ENCODE peak calls at places on chromosomes 6 and 20, in ten cellular contexts. E is CD8-positive, alpha-beta T cell; J is AG04450; L is H1; R is tibial nerve; I is GM12865; K is hepatocyte; W is endodermal cell; Y is GM06990; Z is astrocyte of the cerebellum. U is an unnamed sample.

GRCh38 chr6:126337323-126337722 is 2.6 kb upstream of the CENPW start:
- DNase-seq in Y (no peak), E (no peak), J (peak; percentile 10), R (no peak), L (no peak), Z (no peak), I (no peak), W (no peak), K (peak; percentile 26), U (no peak)

GRCh38 chr6:41462980-41463930 is 82.9 kb upstream of the FOXP4 start:
- DNase-seq in L (no peak), Z (no peak), R (peak; percentile 60), J (peak; percentile 30), I (peak; percentile 69), K (peak; percentile 77), E (no peak), Y (no peak), W (no peak), U (peak; percentile 38)

GRCh38 chr20:51516855-51517254 is 25.7 kb downstream of the NFATC2 start:
- DNase-seq in K (no peak), L (no peak), Y (no peak), Z (no peak), J (no peak), I (no peak), W (no peak), E (no peak), R (no peak), U (no peak)

GRCh38 chr6:147949981-147950622 is 392.5 kb upstream of the SASH1 start:
- DNase-seq in Z (no peak), E (no peak), W (no peak), Y (no peak), J (no peak), L (no peak), R (no peak), I (no peak), K (no peak), U (no peak)

GRCh38 chr20:3842332-3842930 is 4.2 kb upstream of the MAVS start:
- DNase-seq in R (no peak), L (no peak), K (no peak), I (no peak), Y (no peak), J (no peak), Z (no peak), W (no peak), E (no peak), U (no peak)

GRCh38 chr20:63123326-63123725 is 92.6 kb downstream of the YTHDF1 start:
- DNase-seq in J (no peak), E (no peak), I (no peak), R (no peak), W (peak; percentile 18), Z (no peak), Y (no peak), L (no peak), K (no peak), U (no peak)

GRCh38 chr6:7260291-7261029 is 52.5 kb downstream of the SSR1 start:
- DNase-seq in K (no peak), J (no peak), R (no peak), Z (no peak), Y (no peak), W (peak; percentile 62), I (no peak), L (no peak), E (no peak), U (no peak)

GRCh38 chr6:90502866-90503407 is 83.9 kb downstream of the MAP3K7 start:
- DNase-seq in K (peak; percentile 52), E (no peak), Y (no peak), W (peak; percentile 63), I (peak; percentile 3), Z (no peak), L (no peak), J (no peak), R (no peak), U (no peak)

GRCh38 chr20:2118783-2119182 is 17.2 kb downstream of the STK35 start:
- DNase-seq in W (no peak), L (no peak), I (peak; percentile 34), K (no peak), Y (peak; percentile 48), E (no peak), R (no peak), Z (no peak), J (no peak), U (no peak)

GRCh38 chr6:148432405-148433195 is 90.0 kb downstream of the SASH1 start:
- DNase-seq in R (no peak), E (no peak), K (no peak), W (no peak), L (no peak), Y (no peak), Z (no peak), I (no peak), J (no peak), U (no peak)

DNA sequence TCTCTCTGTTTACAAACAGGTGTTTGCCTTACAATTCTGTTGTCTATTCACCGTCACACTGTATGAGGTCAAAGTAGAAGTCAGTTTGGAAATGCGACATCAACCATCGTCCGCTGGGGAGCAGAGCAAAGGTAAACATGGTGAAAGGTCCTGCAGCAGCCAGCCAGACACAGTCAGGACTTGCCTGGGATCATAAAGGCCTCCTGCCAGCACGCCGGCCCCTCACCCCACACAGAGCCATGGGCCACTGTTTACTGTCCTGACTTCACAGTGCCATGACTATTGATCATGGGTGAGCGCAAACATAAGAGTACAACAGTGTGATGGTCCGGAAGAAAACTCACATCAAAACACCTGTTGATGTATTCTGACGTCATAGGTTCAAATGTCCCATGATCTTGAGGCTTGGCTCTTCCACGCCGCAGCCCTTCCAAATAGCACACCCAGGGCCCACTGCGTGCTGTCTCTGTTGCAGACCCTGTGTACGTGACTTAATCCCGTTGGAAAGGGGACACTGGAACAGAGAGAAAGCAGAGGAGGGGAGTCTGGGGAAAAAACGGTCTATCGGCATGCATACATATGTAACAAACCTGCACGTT is 16.9 kb upstream of the PPP1R3G start:
- DNase-seq in L (no peak), Y (no peak), I (no peak), R (no peak), W (no peak), E (no peak), K (peak; percentile 59), J (no peak), Z (no peak), U (no peak)
- H3K4me3 ChIP-seq in L (no peak overlapping the region), Y (no peak overlapping the region), I (no peak overlapping the region), R (no peak overlapping the region), W (no peak overlapping the region), E (no peak overlapping the region), K (no peak overlapping the region), J (no peak overlapping the region), Z (no peak overlapping the region), U (no peak overlapping the region)

GRCh38 chr20:46649965-46650542 is 1.2 kb downstream of the SLC13A3 start:
- DNase-seq in K (no peak), Z (no peak), E (no peak), Y (no peak), W (no peak), L (no peak), J (no peak), R (no peak), I (no peak), U (no peak)
- TF ChIP-seq CTCF in K (no peak), Z (no peak), E (no peak), Y (no peak), W (peak; percentile 14), L (no peak), J (no peak), R (no peak), I (no peak), U (no peak)

GRCh38 chr20:56903421-56903820 is 274.3 kb downstream of the TFAP2C start:
- DNase-seq in K (no peak), L (no peak), I (no peak), Z (no peak), J (no peak), Y (no peak), E (no peak), W (no peak), R (no peak), U (no peak)

GRCh38 chr20:56897318-56897962 is 268.3 kb downstream of the TFAP2C start:
- DNase-seq in Z (no peak), E (no peak), L (no peak), Y (no peak), W (peak; percentile 61), J (no peak), R (no peak), I (no peak), K (no peak), U (no peak)

GRCh38 chr20:56903858-56904257 is 274.8 kb downstream of the TFAP2C start:
- DNase-seq in R (no peak), Y (no peak), I (no peak), W (no peak), K (no peak), L (no peak), Z (no peak), E (no peak), J (no peak), U (no peak)

GRCh38 chr20:56899495-56899894 is 270.4 kb downstream of the TFAP2C start:
- DNase-seq in E (no peak), I (no peak), J (no peak), K (no peak), Z (no peak), L (no peak), W (no peak), R (no peak), Y (no peak), U (no peak)

DNA sequence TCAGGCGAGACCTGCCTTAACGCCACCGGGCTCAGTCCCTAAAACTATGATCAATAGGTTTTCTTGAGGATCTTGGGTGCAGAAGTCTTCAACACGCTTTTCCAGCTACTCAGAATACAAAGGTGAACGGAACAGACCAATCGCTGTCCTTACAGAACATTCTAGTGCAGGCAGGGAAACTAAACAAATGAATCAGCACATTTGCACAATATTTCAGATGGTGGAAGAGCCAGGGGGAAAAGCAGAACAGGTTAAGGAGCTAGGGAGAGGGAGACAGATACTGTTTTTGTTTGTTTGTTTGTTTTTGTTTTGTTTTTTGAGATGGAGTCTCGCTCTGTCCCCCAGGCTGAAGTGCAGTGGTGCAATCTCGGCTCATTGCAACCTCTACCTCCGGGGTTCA is 271.1 kb downstream of the TFAP2C start:
- DNase-seq in E (no peak), Z (no peak), I (no peak), L (no peak), R (no peak), K (no peak), Y (no peak), J (no peak), W (no peak), U (no peak)
- H3K4me3 ChIP-seq in E (no peak overlapping the region), Z (no peak overlapping the region), I (no peak overlapping the region), L (no peak overlapping the region), R (no peak overlapping the region), K (no peak overlapping the region), Y (no peak overlapping the region), J (no peak overlapping the region), W (no peak overlapping the region), U (no peak overlapping the region)

DNA sequence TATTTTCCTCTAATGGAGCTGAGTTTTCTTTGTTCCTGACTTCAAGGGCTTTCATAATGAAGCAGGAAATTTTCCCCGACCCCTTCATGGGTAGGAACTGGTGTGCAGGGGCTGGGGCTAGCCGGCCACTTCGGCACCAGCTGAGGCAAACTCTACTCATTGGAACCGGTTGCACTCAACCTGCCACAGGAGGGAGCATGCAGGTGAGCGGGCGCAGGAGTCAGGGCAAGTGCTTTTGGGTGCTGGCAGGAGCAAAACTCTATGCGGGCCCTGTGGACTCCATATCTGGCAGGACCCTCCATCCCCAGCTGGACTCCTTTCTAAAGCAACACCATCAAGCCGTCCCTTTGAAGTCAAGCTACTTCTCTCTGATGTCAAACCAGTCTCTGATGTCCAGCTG is 244.2 kb downstream of the EPM2A start:
- DNase-seq in K (no peak), I (no peak), W (peak; percentile 69), L (no peak), Y (no peak), J (no peak), Z (no peak), E (no peak), R (no peak), U (no peak)
- TF ChIP-seq CTCF in K (no peak), I (no peak), W (peak; percentile 58), L (peak; percentile 50), Y (peak; percentile 2), J (no peak), Z (no peak), E (no peak), R (no peak), U (no peak)

GRCh38 chr6:159727717-159728440 is 573 bp downstream of the WTAP start:
- DNase-seq in Z (no peak), I (peak; percentile 71), J (no peak), L (no peak), E (peak; percentile 28), W (no peak), R (no peak), Y (no peak), K (peak; percentile 28), U (no peak)
- H3K4me3 ChIP-seq in Z (peak overlapping the region; percentile 79), I (peak overlapping the region; percentile 97), J (peak overlapping the region; percentile 86), L (peak overlapping the region; percentile 98), E (peak overlapping the region; percentile 94), W (peak overlapping the region; percentile 98), R (peak overlapping the region; percentile 96), Y (peak overlapping the region; percentile 96), K (peak overlapping the region; percentile 97), U (peak overlapping the region; percentile 95)

U was measured in kidney epithelial cell.